ENCODE peak calls at places on chromosomes 12 and 14, in eight cellular contexts. O is aorta, N is GM23338, J is ovary, F is left ventricle myocardium inferior, E is fibroblast of lung, A is OCI-LY7, M is heart right ventricle. G is an unnamed sample. For H3K36me3, the result is how much of the 10 kb centered on the place peaks cover.

GRCh38 chr12:2265461-2266167 is 212.8 kb downstream of the CACNA1C start:
- DNase-seq in O (no peak), N (no peak), J (no peak), F (no peak), E (peak), A (no peak), M (no peak), G (no peak)

GRCh38 chr12:18632848-18633247 is 105.0 kb downstream of the PLCZ1 start:
- DNase-seq in O (no peak), N (no peak), J (no peak), F (no peak), E (no peak), A (no peak), M (no peak), G (no peak)

GRCh38 chr12:32155041-32155440 is 48.4 kb downstream of the BICD1 start:
- DNase-seq in O (no peak), N (no peak), J (no peak), F (no peak), E (no peak), A (no peak), M (no peak), G (no peak)

GRCh38 chr14:58738189-58738836 is 100.6 kb downstream of the DACT1 start:
- DNase-seq in O (no peak), N (no peak), J (no peak), F (no peak), E (peak), A (no peak), M (no peak), G (no peak)

GRCh38 chr12:98997899-98998298 is 352.8 kb downstream of the APAF1 start:
- DNase-seq in O (no peak), N (no peak), J (no peak), F (no peak), E (no peak), A (no peak), M (no peak), G (no peak)

GRCh38 chr14:95885866-95886265 is 9.2 kb downstream of the TUNAR start:
- DNase-seq in O (no peak), N (no peak), J (no peak), F (no peak), E (peak), A (no peak), M (no peak), G (no peak)

GRCh38 chr12:116459501-116459900 is 99.7 kb upstream of the MAP1LC3B2 start:
- DNase-seq in O (no peak), N (no peak), J (no peak), F (no peak), E (no peak), A (no peak), M (no peak), G (no peak)

GRCh38 chr14:52175982-52176502 is 91.5 kb upstream of the PTGDR start:
- DNase-seq in O (no peak), N (no peak), J (no peak), F (no peak), E (no peak), A (peak), M (no peak), G (no peak)

GRCh38 chr14:45085004-45085403 is 1.1 kb downstream of the PRPF39 start:
- DNase-seq in O (no peak), N (no peak), J (no peak), F (no peak), E (peak), A (peak), M (no peak), G (no peak)

GRCh38 chr14:53325176-53325806 is 172.2 kb upstream of the DDHD1 start:
- DNase-seq in O (no peak), N (peak), J (no peak), F (no peak), E (no peak), A (peak), M (no peak), G (no peak)

GRCh38 chr14:51479584-51480305 is 172.0 kb upstream of the FRMD6 start:
- DNase-seq in O (no peak), N (no peak), J (no peak), F (peak), E (peak), A (no peak), M (no peak), G (no peak)

GRCh38 chr12:64034901-64035576 is 187.1 kb downstream of the KICS2 start:
- DNase-seq in O (no peak), N (no peak), J (no peak), F (no peak), E (no peak), A (no peak), M (no peak), G (no peak)

GRCh38 chr14:95365401-95365800 is 45.7 kb upstream of the CLMN start:
- DNase-seq in O (no peak), N (no peak), J (no peak), F (no peak), E (no peak), A (no peak), M (no peak), G (no peak)

GRCh38 chr12:51635371-51635770 is 44.3 kb downstream of the SCN8A start:
- DNase-seq in O (no peak), N (no peak), J (no peak), F (no peak), E (peak), A (no peak), M (no peak), G (no peak)

GRCh38 chr14:36295642-36296627 is 24.5 kb downstream of the MBIP start:
- DNase-seq in O (no peak), N (peak), J (no peak), F (no peak), E (no peak), A (no peak), M (no peak), G (no peak)

GRCh38 chr14:100622708-100623485 is 35.7 kb upstream of the BEGAIN start:
- DNase-seq in O (no peak), N (no peak), J (no peak), F (no peak), E (no peak), A (no peak), M (no peak), G (peak)

GRCh38 chr12:16605666-16606116 is 271 bp downstream of the LMO3 start:
- DNase-seq in O (peak), N (peak), J (no peak), F (no peak), E (peak), A (peak), M (no peak), G (peak)

GRCh38 chr12:45247589-45247988 is 31.7 kb downstream of the ANO6 start:
- DNase-seq in O (no peak), N (no peak), J (no peak), F (no peak), E (no peak), A (no peak), M (no peak), G (no peak)

GRCh38 chr12:45246202-45246601 is 30.3 kb downstream of the ANO6 start:
- DNase-seq in O (no peak), N (no peak), J (no peak), F (no peak), E (no peak), A (no peak), M (no peak), G (no peak)

GRCh38 chr12:45242180-45242579 is 26.3 kb downstream of the ANO6 start:
- DNase-seq in O (no peak), N (no peak), J (no peak), F (no peak), E (no peak), A (no peak), M (no peak), G (no peak)

GRCh38 chr12:45243963-45244362 is 28.1 kb downstream of the ANO6 start:
- DNase-seq in O (no peak), N (no peak), J (no peak), F (no peak), E (no peak), A (no peak), M (no peak), G (no peak)

DNA sequence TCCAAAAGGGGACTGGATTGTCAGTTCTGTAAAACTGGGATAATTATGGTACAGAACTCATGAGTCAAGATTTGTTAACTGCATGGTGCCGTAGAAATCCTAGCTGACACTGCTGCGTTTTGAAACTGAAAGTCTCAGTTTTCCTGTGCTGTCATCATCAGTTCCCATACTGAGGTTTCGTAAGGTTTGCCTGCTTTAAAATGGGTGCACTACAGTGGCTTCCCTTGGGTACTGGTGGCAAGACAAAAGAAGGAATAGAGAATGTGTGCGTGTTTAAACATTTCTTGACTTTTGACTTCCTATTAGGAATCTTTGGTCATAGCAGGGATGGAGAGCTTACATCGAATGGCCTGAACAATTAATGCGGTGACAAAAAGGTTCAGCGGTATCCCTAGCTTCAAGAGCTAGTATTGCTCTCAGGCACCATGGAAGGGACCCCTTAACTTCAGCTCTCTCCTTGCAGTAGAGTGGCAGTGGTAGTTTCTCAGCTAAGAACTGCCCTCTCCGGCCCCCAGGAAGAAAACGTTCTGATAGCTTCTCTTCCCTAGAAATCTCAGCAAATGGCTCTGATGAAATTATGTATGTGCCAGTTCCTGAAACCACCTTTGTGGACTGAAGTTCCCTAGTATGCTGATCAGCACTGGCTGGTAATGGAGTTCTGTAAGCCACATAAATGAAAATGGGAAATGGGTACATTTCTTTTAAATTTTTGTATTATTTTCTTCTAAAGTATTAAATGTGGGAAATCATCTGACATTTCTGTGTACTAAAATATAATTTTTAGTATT is 28.9 kb downstream of the ANO6 start:
- DNase-seq in O (no peak), N (peak), J (no peak), F (no peak), E (no peak), A (peak), M (no peak), G (no peak)
- H3K4me3 ChIP-seq in O (peak), N (no peak), J (no peak), F (peak), E (peak), A (no peak), M (no peak), G (no peak)

DNA sequence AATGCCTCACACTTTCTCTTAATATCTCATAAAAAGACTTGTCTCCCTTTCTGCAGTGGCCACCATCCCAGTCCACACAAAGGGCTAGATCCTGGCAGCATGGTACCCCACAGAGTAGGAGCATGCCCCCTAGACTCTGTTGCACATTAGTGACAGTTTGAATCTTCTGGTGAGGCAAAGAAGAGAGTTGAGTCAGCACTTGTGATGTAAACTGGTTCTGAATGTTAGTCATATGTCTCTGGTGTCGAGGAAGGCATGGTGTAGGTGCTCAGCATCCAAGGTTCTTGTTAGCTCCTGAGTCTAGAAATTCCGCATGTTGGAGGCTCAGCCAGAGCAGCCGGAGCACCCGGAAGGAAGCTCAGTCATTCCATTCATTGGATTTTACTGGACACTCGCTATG is 9.8 kb downstream of the TTC9 start:
- DNase-seq in O (no peak), N (no peak), J (no peak), F (no peak), E (no peak), A (no peak), M (no peak), G (no peak)
- H3K27ac ChIP-seq in O (no peak), N (peak), J (no peak), F (no peak), E (no peak), A (no peak), M (no peak), G (no peak)

GRCh38 chr14:105384605-105385321 is 13.6 kb upstream of the TEX22 start:
- DNase-seq in O (peak), N (no peak), J (no peak), F (peak), E (no peak), A (no peak), M (no peak), G (no peak)
- H3K36me3 ChIP-seq in O (under half), N (under half), J (under half), F (half or more), E (under half), A (under half), M (under half), G (under half)

DNA sequence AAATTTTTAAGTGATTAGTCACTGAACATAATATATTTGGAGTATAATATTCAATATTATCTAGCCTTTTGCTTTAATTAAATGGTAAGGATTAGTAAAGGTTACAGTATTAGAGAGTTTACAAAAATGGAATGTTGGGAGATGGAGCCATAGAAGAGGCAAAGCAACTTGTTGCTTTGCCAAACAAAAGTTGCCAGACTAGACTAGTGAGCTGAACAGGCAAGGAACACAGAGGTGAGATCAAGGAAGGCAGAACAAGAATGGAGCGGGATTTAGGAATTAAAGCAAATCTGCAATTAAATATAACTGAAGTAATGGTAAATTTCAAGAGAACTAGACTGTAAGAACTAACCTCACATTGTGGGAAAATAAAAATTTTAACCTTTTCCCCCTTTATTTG is 5.1 kb downstream of the ARF6 start:
- DNase-seq in O (no peak), N (no peak), J (no peak), F (no peak), E (no peak), A (no peak), M (no peak), G (no peak)
- H3K4me3 ChIP-seq in O (no peak), N (no peak), J (no peak), F (peak), E (peak), A (peak), M (no peak), G (peak)

GRCh38 chr12:108630481-108631207 is 3.0 kb downstream of the SELPLG start:
- DNase-seq in O (peak), N (no peak), J (no peak), F (no peak), E (peak), A (peak), M (no peak), G (no peak)

GRCh38 chr12:108633081-108633533 is 587 bp downstream of the SELPLG start:
- DNase-seq in O (peak), N (no peak), J (no peak), F (no peak), E (no peak), A (peak), M (no peak), G (no peak)

GRCh38 chr12:108629156-108629555 is 4.5 kb downstream of the SELPLG start:
- DNase-seq in O (no peak), N (no peak), J (no peak), F (no peak), E (no peak), A (no peak), M (no peak), G (no peak)

GRCh38 chr12:108627134-108627920 is 6.4 kb downstream of the SELPLG start:
- DNase-seq in O (peak), N (no peak), J (no peak), F (no peak), E (no peak), A (no peak), M (no peak), G (no peak)

DNA sequence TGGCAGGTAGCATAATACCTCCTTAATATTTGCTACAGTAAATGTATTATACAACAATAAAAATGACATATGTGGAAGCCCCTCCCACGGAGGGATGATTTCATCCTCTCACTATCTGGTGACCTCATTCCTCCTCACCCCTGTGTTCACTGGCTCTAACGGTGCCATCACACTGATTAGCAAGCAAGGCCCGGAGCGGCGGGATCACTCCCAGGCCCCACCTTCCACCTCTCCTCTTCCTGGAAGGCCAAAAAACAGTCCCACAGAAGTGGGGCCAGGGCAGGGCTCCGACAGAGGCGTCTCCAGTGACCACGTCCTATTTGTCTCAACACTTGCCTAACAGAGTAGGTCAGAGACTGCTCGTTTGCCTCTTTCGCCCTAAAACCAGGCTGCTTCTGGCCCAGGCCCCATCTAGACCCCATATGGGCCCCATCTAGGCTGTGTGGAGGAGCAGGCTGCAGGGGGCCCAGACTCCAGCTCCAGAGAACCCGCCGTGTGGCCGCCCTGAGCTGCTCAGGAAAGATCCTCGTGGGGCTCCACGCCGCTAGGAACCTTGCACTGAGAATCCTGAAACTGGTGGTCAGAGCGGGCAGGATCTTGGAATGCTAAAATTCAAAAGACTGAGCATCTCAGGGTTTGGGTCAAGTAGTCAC is 3.7 kb downstream of the SELPLG start:
- DNase-seq in O (peak), N (no peak), J (no peak), F (no peak), E (peak), A (no peak), M (no peak), G (peak)
- H3K27ac ChIP-seq in O (no peak), N (no peak), J (no peak), F (peak), E (peak), A (peak), M (no peak), G (peak)

GRCh38 chr12:132784580-132784979 is 22.9 kb upstream of the ANKLE2 start:
- DNase-seq in O (no peak), N (no peak), J (no peak), F (no peak), E (no peak), A (no peak), M (no peak), G (no peak)
- H3K36me3 ChIP-seq in O (under half), N (under half), J (under half), F (half or more), E (half or more), A (half or more), M (under half), G (half or more)

DNA sequence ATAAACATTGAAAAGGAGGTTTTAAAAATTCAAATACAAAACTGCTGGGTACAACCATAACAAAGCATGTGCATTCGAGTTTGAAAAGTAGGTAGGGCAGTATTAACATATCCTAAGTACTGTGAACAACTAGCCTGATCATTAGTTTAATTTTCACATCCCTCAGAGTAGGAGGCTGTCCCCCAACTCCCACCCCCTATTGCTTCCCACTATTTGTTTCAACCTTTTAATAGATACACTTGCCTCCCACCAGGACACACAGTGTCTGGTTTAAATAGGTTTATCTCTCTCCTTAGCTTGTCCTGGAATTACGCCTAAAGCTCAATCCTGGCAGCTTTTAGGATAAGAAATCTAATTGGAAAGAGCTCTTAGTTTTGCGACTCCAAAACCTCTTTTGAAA is 2.1 kb downstream of the TAOK3 start:
- DNase-seq in O (no peak), N (no peak), J (no peak), F (no peak), E (no peak), A (no peak), M (no peak), G (no peak)
- H3K4me3 ChIP-seq in O (no peak), N (peak), J (no peak), F (peak), E (peak), A (no peak), M (no peak), G (peak)

DNA sequence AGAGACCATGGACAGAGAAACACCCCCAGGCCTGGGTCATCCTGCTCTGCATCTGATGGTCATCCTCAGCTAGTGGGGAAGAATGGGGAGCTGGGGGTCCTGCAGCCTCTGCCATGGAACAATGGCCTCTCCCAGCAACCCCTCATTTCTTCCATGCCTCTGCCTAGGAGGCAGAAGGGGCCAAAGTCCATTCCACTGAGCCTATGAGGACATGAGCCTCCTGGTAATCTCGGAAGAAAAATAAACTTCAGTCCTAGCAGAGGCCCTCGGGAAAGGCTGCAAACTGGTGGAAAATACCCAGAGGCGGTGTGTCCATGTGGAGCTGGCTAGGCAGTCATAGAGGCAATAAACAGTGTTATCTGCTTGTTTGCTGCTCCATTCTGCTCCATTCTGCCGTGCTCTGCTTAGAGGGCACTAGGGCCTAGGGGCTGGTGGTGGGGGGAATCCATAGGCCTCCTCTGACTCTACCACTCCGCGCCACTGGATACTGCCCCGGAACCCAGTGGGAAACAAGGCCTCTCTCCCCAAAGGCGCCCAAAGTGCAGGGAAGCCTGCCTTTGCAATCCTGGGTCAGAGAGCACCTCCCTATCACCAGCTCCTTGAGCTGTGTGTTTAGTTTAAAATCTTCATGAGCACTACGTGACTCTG is 4.5 kb downstream of the PGF start:
- DNase-seq in O (peak), N (no peak), J (no peak), F (no peak), E (no peak), A (no peak), M (no peak), G (no peak)
- H3K27ac ChIP-seq in O (no peak), N (no peak), J (no peak), F (peak), E (no peak), A (no peak), M (no peak), G (no peak)

DNA sequence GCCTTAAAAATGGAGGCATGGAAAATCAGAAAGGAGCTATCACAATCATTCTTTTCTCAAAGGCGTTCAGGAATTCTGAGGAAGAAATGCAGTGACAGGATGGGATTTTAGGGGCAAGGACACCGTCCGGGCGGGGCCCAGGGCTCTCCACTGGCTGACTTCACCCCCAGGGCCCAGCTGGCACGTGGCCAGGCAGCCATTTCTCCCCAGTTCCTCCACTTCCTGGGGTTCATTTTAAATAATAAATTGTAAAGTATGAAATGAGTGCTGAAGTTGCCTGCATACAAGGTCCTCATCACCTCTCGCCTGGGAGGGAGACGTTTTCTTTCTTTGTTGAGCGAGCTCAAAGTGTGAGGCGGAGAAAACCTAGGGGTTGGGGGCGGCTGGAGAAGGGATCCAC is 73.8 kb downstream of the WDR20 start:
- DNase-seq in O (peak), N (no peak), J (no peak), F (no peak), E (no peak), A (no peak), M (no peak), G (peak)
- H3K36me3 ChIP-seq in O (under half), N (under half), J (under half), F (under half), E (under half), A (under half), M (under half), G (under half)